ENCODE peak calls at places on chromosomes 3 and 15, in ten cellular contexts. F, W, D, G, R, S, P, Z, I and O are unnamed samples.

GRCh38 chr15:73171711-73172110 is 119.4 kb downstream of the NEO1 start:
- DNase-seq in F (no peak), W (no peak), D (no peak), G (no peak), R (no peak), S (no peak), P (no peak), Z (no peak), I (no peak), O (no peak)

GRCh38 chr15:89129123-89129815 is 41.0 kb downstream of the ABHD2 start:
- DNase-seq in F (no peak), W (peak), D (peak), G (no peak), R (no peak), S (no peak), P (peak), Z (no peak), I (no peak), O (peak)

GRCh38 chr15:38414351-38414750 is 39.6 kb upstream of the FAM98B start:
- DNase-seq in F (no peak), W (peak), D (peak), G (peak), R (no peak), S (no peak), P (peak), Z (no peak), I (peak), O (peak)

GRCh38 chr3:39810647-39811161 is 1.3 kb downstream of the MYRIP start:
- DNase-seq in F (no peak), W (no peak), D (peak), G (no peak), R (no peak), S (no peak), P (peak), Z (no peak), I (no peak), O (no peak)

GRCh38 chr3:2098398-2099027 is at the start of gene CNTN4:
- DNase-seq in F (peak), W (peak), D (peak), G (no peak), R (peak), S (peak), P (peak), Z (peak), I (peak), O (no peak)

GRCh38 chr15:77834276-77834990 is 201.7 kb upstream of the LINGO1 start:
- DNase-seq in F (no peak), W (no peak), D (no peak), G (no peak), R (no peak), S (no peak), P (no peak), Z (no peak), I (no peak), O (no peak)

GRCh38 chr15:32909431-32909830 is 191.6 kb downstream of the GREM1 start:
- DNase-seq in F (no peak), W (no peak), D (no peak), G (no peak), R (no peak), S (no peak), P (no peak), Z (no peak), I (no peak), O (peak)

GRCh38 chr15:64096486-64097431 is 977 bp downstream of the SNX1 start:
- DNase-seq in F (no peak), W (peak), D (peak), G (no peak), R (no peak), S (no peak), P (peak), Z (no peak), I (no peak), O (peak)

GRCh38 chr15:81043568-81044301 is 43.0 kb downstream of the TLNRD1 start:
- DNase-seq in F (no peak), W (no peak), D (no peak), G (no peak), R (no peak), S (no peak), P (no peak), Z (no peak), I (no peak), O (no peak)

GRCh38 chr3:15860014-15860934 is 62.5 kb upstream of the ANKRD28 start:
- DNase-seq in F (peak), W (peak), D (peak), G (peak), R (peak), S (peak), P (peak), Z (peak), I (peak), O (peak)

GRCh38 chr3:120450261-120450913 is 405 bp downstream of the FSTL1 start:
- DNase-seq in F (peak), W (peak), D (peak), G (no peak), R (peak), S (no peak), P (peak), Z (peak), I (peak), O (no peak)

GRCh38 chr15:27082526-27082925 is 111.5 kb downstream of the GABRG3 start:
- DNase-seq in F (no peak), W (no peak), D (no peak), G (no peak), R (no peak), S (no peak), P (no peak), Z (no peak), I (no peak), O (no peak)

GRCh38 chr15:26656080-26656479 is 116.8 kb downstream of the GABRB3 start:
- DNase-seq in F (no peak), W (no peak), D (no peak), G (no peak), R (no peak), S (no peak), P (no peak), Z (no peak), I (no peak), O (no peak)

GRCh38 chr3:81891496-81891895 is 130.1 kb upstream of the GBE1 start:
- DNase-seq in F (no peak), W (no peak), D (peak), G (no peak), R (no peak), S (no peak), P (peak), Z (no peak), I (no peak), O (no peak)

GRCh38 chr15:49223536-49224274 is 53.7 kb downstream of the GALK2 start:
- DNase-seq in F (no peak), W (no peak), D (no peak), G (no peak), R (no peak), S (no peak), P (no peak), Z (no peak), I (no peak), O (no peak)

GRCh38 chr3:163664466-163664865 is 1413.8 kb downstream of the SI start:
- DNase-seq in F (no peak), W (no peak), D (no peak), G (no peak), R (no peak), S (no peak), P (no peak), Z (no peak), I (no peak), O (no peak)

GRCh38 chr3:129122697-129123055 is 1.1 kb upstream of the RAB43 start:
- DNase-seq in F (peak), W (no peak), D (peak), G (no peak), R (no peak), S (no peak), P (peak), Z (no peak), I (no peak), O (no peak)

GRCh38 chr3:178117641-178118040 is 418.6 kb upstream of the KCNMB2 start:
- DNase-seq in F (no peak), W (no peak), D (no peak), G (no peak), R (no peak), S (no peak), P (no peak), Z (no peak), I (no peak), O (peak)

GRCh38 chr3:9916734-9917680 is at the start of gene IL17RC:
- DNase-seq in F (peak), W (peak), D (peak), G (peak), R (peak), S (peak), P (peak), Z (peak), I (peak), O (peak)

GRCh38 chr3:73192036-73192738 is 130.7 kb downstream of the EBLN2 start:
- DNase-seq in F (no peak), W (no peak), D (peak), G (peak), R (no peak), S (no peak), P (peak), Z (no peak), I (no peak), O (no peak)

GRCh38 chr3:46395210-46395661 is 11.6 kb downstream of the CCR5AS start:
- DNase-seq in F (peak), W (no peak), D (peak), G (no peak), R (no peak), S (no peak), P (no peak), Z (peak), I (no peak), O (no peak)

GRCh38 chr15:80640546-80641121 is 54.5 kb upstream of the ABHD17C start:
- DNase-seq in F (no peak), W (no peak), D (no peak), G (no peak), R (no peak), S (no peak), P (no peak), Z (no peak), I (no peak), O (no peak)

GRCh38 chr3:128849776-128850542 is 29.5 kb upstream of the ACAD9 start:
- DNase-seq in F (no peak), W (peak), D (peak), G (no peak), R (no peak), S (no peak), P (peak), Z (no peak), I (no peak), O (no peak)

GRCh38 chr3:40445880-40446279 is 11.3 kb upstream of the RPL14 start:
- DNase-seq in F (no peak), W (no peak), D (no peak), G (no peak), R (no peak), S (no peak), P (no peak), Z (no peak), I (no peak), O (no peak)

GRCh38 chr3:139117136-139117675 is 72.5 kb upstream of the PRR23C start:
- DNase-seq in F (no peak), W (no peak), D (no peak), G (no peak), R (no peak), S (no peak), P (no peak), Z (no peak), I (no peak), O (peak)

GRCh38 chr15:90648137-90649070 is 68.7 kb upstream of the BLM start:
- DNase-seq in F (peak), W (peak), D (peak), G (peak), R (peak), S (peak), P (peak), Z (no peak), I (peak), O (peak)

GRCh38 chr3:107831590-107831989 is 259.2 kb downstream of the CD47 start:
- DNase-seq in F (no peak), W (no peak), D (no peak), G (no peak), R (no peak), S (no peak), P (no peak), Z (no peak), I (no peak), O (no peak)

GRCh38 chr15:58302832-58303231 is 129.0 kb upstream of the LIPC start:
- DNase-seq in F (no peak), W (no peak), D (no peak), G (no peak), R (no peak), S (no peak), P (no peak), Z (no peak), I (no peak), O (no peak)

GRCh38 chr3:108346301-108346989 is 50.1 kb downstream of the HHLA2 start:
- DNase-seq in F (no peak), W (no peak), D (peak), G (no peak), R (no peak), S (no peak), P (peak), Z (no peak), I (no peak), O (no peak)

GRCh38 chr15:66252411-66253295 is 897 bp downstream of the MEGF11 start:
- DNase-seq in F (no peak), W (peak), D (peak), G (peak), R (peak), S (peak), P (peak), Z (no peak), I (peak), O (peak)

GRCh38 chr3:106533097-106533496 is 664.3 kb upstream of the CBLB start:
- DNase-seq in F (no peak), W (peak), D (no peak), G (no peak), R (no peak), S (no peak), P (no peak), Z (no peak), I (no peak), O (no peak)

GRCh38 chr3:150521458-150521857 is 24.8 kb downstream of the SERP1 start:
- DNase-seq in F (no peak), W (no peak), D (no peak), G (no peak), R (no peak), S (no peak), P (no peak), Z (no peak), I (no peak), O (no peak)

DNA sequence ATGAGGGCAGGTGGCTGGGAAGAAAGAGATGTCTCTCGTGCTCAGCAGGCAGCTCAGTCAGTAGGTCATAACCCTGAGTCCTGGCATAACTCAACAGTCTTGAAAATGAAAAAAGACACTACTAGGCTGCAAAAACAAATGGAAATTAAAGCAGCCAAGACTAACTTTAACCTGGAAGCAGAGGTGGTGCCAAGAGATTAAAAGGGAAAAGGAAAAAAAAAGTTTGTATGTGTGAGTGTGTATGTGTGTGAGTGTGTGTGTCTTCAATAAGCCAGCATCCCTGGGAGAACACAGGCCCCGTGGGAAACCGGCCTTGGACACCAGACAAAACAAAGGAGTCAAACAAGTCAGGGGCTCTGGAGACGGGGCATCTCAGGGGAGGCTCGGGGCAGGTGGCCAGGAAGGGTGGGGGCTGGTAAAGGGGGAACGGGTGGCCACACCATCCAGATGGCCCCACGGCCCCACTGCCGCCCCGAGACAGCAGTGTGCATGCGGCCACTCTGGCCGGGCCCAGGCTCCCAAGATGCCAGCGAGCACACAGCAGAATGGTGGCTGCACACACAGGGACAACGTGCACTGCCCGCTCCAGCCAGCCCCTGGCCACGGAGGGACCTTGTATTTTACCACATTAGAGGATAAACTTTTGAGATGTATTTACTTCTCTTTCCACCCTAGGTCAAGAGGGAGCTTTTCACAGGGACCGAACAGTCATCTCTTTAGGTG is 23.8 kb downstream of the CYFIP1 start:
- DNase-seq in F (no peak), W (peak), D (no peak), G (no peak), R (no peak), S (no peak), P (no peak), Z (peak), I (no peak), O (no peak)
- H3K4me3 ChIP-seq in F (no peak), W (no peak), D (no peak), G (no peak), R (no peak), S (no peak), P (no peak), Z (peak), I (no peak), O (no peak)

GRCh38 chr3:183825380-183826161 is at the start of gene MAP6D1:
- DNase-seq in F (no peak), W (peak), D (peak), G (peak), R (no peak), S (no peak), P (peak), Z (no peak), I (peak), O (peak)

GRCh38 chr3:183826448-183826847 is 1.1 kb upstream of the MAP6D1 start:
- DNase-seq in F (no peak), W (peak), D (no peak), G (no peak), R (no peak), S (no peak), P (no peak), Z (no peak), I (peak), O (peak)

GRCh38 chr3:183822631-183823030 is 2.7 kb downstream of the MAP6D1 start:
- DNase-seq in F (peak), W (no peak), D (peak), G (no peak), R (no peak), S (no peak), P (peak), Z (no peak), I (no peak), O (no peak)

GRCh38 chr3:183824761-183825379 is 507 bp downstream of the MAP6D1 start:
- DNase-seq in F (no peak), W (peak), D (peak), G (no peak), R (no peak), S (no peak), P (peak), Z (no peak), I (no peak), O (no peak)

DNA sequence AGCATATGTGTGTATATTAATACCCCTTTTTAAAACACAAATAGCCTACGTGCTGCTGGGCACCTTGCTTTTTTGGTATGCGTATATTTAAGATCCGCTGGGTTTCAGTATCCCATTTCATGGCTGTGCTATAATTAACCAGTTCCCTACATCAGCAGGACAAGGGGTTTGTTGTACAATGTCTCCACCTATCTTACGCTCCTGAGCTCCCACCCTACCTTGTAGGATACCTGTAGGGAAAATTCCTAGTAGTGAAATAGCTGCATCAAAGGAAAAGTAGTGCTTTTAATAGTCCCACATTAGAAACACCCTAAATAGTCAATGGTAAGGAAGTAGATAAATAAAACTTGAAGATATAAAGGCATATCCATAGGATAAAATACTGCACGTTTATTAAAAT is 1.4 kb downstream of the MAP6D1 start:
- DNase-seq in F (no peak), W (no peak), D (peak), G (no peak), R (no peak), S (no peak), P (no peak), Z (no peak), I (no peak), O (no peak)
- H3K4me3 ChIP-seq in F (no peak), W (no peak), D (peak), G (peak), R (no peak), S (no peak), P (no peak), Z (no peak), I (peak), O (no peak)

GRCh38 chr3:194215392-194215791 is 79.4 kb downstream of the HES1 start:
- DNase-seq in F (no peak), W (no peak), D (no peak), G (no peak), R (no peak), S (no peak), P (peak), Z (no peak), I (no peak), O (no peak)

GRCh38 chr3:194208701-194209100 is 72.8 kb downstream of the HES1 start:
- DNase-seq in F (no peak), W (no peak), D (no peak), G (no peak), R (no peak), S (no peak), P (no peak), Z (no peak), I (no peak), O (no peak)

GRCh38 chr3:194218646-194219453 is 82.9 kb downstream of the HES1 start:
- DNase-seq in F (peak), W (no peak), D (no peak), G (no peak), R (no peak), S (no peak), P (no peak), Z (peak), I (no peak), O (no peak)

GRCh38 chr3:194212021-194212868 is 76.3 kb downstream of the HES1 start:
- DNase-seq in F (no peak), W (no peak), D (peak), G (no peak), R (no peak), S (no peak), P (no peak), Z (no peak), I (no peak), O (no peak)

GRCh38 chr3:194212869-194213320 is 76.9 kb downstream of the HES1 start:
- DNase-seq in F (no peak), W (no peak), D (peak), G (no peak), R (no peak), S (no peak), P (peak), Z (no peak), I (no peak), O (no peak)
- H3K4me3 ChIP-seq in F (no peak), W (no peak), D (peak), G (no peak), R (no peak), S (no peak), P (no peak), Z (no peak), I (no peak), O (no peak)

GRCh38 chr3:123590685-123591450 is 6.0 kb upstream of the HACD2 start:
- DNase-seq in F (no peak), W (no peak), D (no peak), G (no peak), R (no peak), S (no peak), P (no peak), Z (no peak), I (no peak), O (no peak)
- H3K4me3 ChIP-seq in F (no peak), W (no peak), D (no peak), G (no peak), R (no peak), S (no peak), P (no peak), Z (no peak), I (no peak), O (no peak)

GRCh38 chr3:124771083-124771445 is 40.8 kb downstream of the UMPS start:
- DNase-seq in F (no peak), W (no peak), D (no peak), G (no peak), R (no peak), S (no peak), P (no peak), Z (no peak), I (no peak), O (no peak)

GRCh38 chr3:124770341-124771082 is 40.3 kb downstream of the UMPS start:
- DNase-seq in F (no peak), W (peak), D (no peak), G (no peak), R (peak), S (no peak), P (no peak), Z (no peak), I (no peak), O (peak)

GRCh38 chr3:124773351-124774304 is 43.4 kb downstream of the UMPS start:
- DNase-seq in F (no peak), W (no peak), D (no peak), G (no peak), R (no peak), S (no peak), P (no peak), Z (no peak), I (no peak), O (no peak)

GRCh38 chr3:124774305-124774673 is 44.0 kb downstream of the UMPS start:
- DNase-seq in F (no peak), W (peak), D (peak), G (no peak), R (peak), S (no peak), P (peak), Z (no peak), I (no peak), O (no peak)

GRCh38 chr3:124772081-124772831 is 42.0 kb downstream of the UMPS start:
- DNase-seq in F (no peak), W (peak), D (no peak), G (no peak), R (peak), S (no peak), P (no peak), Z (no peak), I (no peak), O (no peak)
- H3K4me3 ChIP-seq in F (no peak), W (no peak), D (no peak), G (no peak), R (no peak), S (no peak), P (no peak), Z (peak), I (no peak), O (no peak)

GRCh38 chr3:136698361-136698760 is 53.8 kb downstream of the STAG1 start:
- DNase-seq in F (no peak), W (no peak), D (peak), G (no peak), R (no peak), S (no peak), P (peak), Z (no peak), I (no peak), O (no peak)
- H3K4me3 ChIP-seq in F (no peak), W (no peak), D (no peak), G (no peak), R (no peak), S (no peak), P (no peak), Z (no peak), I (no peak), O (no peak)